ENCODE peak calls at places on chromosomes 2 and 18, in six cellular contexts. Z, L, R, S, H and A are unnamed samples.

GRCh38 chr2:121173112-121173511 is 111.9 kb downstream of the TFCP2L1 start:
- DNase-seq in S (no peak), Z (no peak), L (no peak), R (no peak), H (no peak), A (no peak)

GRCh38 chr2:155972916-155973315 is 359.6 kb downstream of the NR4A2 start:
- DNase-seq in Z (no peak), H (no peak), R (no peak), S (no peak), L (no peak), A (peak; percentile 57)

GRCh38 chr2:8719528-8719927 is 37.7 kb downstream of the ID2 start:
- DNase-seq in S (no peak), H (no peak), L (no peak), R (no peak), Z (no peak), A (no peak)

GRCh38 chr18:13425357-13426095 is 207.0 kb downstream of the LDLRAD4 start:
- DNase-seq in L (peak; percentile 54), Z (no peak), S (no peak), H (no peak), R (no peak), A (no peak)

GRCh38 chr2:30625600-30626208 is 178.7 kb downstream of the LCLAT1 start:
- DNase-seq in L (no peak), Z (no peak), H (no peak), R (no peak), S (no peak), A (no peak)

GRCh38 chr2:156405586-156405985 is 30.6 kb upstream of the GPD2 start:
- DNase-seq in L (no peak), S (no peak), Z (peak; percentile 16), H (peak; percentile 43), R (no peak), A (peak; percentile 94)

GRCh38 chr2:40129725-40130124 is 322.2 kb downstream of the SLC8A1 start:
- DNase-seq in R (no peak), L (no peak), H (no peak), Z (no peak), S (no peak), A (no peak)

GRCh38 chr2:239561448-239562001 is 160.7 kb upstream of the HDAC4 start:
- DNase-seq in R (no peak), H (no peak), L (no peak), S (no peak), Z (no peak), A (no peak)

GRCh38 chr18:2994603-2995432 is 18.1 kb downstream of the LPIN2 start:
- DNase-seq in L (no peak), S (no peak), Z (no peak), H (no peak), R (no peak), A (no peak)

GRCh38 chr2:60641866-60642788 is 88.7 kb upstream of the BCL11A start:
- DNase-seq in L (peak; percentile 36), H (peak; percentile 43), S (no peak), Z (peak; percentile 49), R (peak; percentile 49), A (no peak)

GRCh38 chr2:178298785-178299212 is 104.5 kb downstream of the OSBPL6 start:
- DNase-seq in L (no peak), S (no peak), Z (peak; percentile 48), H (peak; percentile 12), R (no peak), A (no peak)

GRCh38 chr2:127721978-127722355 is 20.7 kb downstream of the SFT2D3 start:
- DNase-seq in L (no peak), S (no peak), H (peak; percentile 29), Z (peak; percentile 41), R (no peak), A (no peak)

GRCh38 chr2:60354713-60355112 is 198.7 kb downstream of the BCL11A start:
- DNase-seq in S (no peak), H (no peak), L (no peak), R (no peak), Z (no peak), A (peak; percentile 78)

GRCh38 chr2:240165638-240166037 is 25.2 kb upstream of the OTOS start:
- DNase-seq in R (no peak), Z (no peak), L (no peak), H (no peak), S (no peak), A (no peak)

GRCh38 chr2:232672581-232672980 is 24.6 kb upstream of the GIGYF2 start:
- DNase-seq in Z (no peak), L (no peak), S (no peak), R (no peak), H (no peak), A (no peak)

GRCh38 chr18:79567481-79568147 is 112.0 kb upstream of the CTDP1 start:
- DNase-seq in H (peak; percentile 84), Z (peak; percentile 98), S (peak; percentile 53), R (peak; percentile 58), L (peak; percentile 81), A (no peak)

GRCh38 chr2:239012228-239012627 is 164.3 kb downstream of the TWIST2 start:
- DNase-seq in L (no peak), S (no peak), Z (no peak), H (no peak), R (no peak), A (no peak)

GRCh38 chr2:95313296-95314265 is 16.4 kb downstream of the KCNIP3 start:
- DNase-seq in R (no peak), Z (no peak), S (no peak), L (no peak), H (no peak), A (peak; percentile 38)

GRCh38 chr2:133039531-133039930 is 369.5 kb upstream of the LYPD1 start:
- DNase-seq in S (no peak), Z (peak; percentile 26), H (no peak), R (no peak), L (no peak), A (no peak)

GRCh38 chr2:57516740-57517340 is 529.8 kb upstream of the VRK2 start:
- DNase-seq in L (no peak), R (peak; percentile 39), Z (peak; percentile 47), H (peak; percentile 60), S (no peak), A (peak; percentile 67)

GRCh38 chr2:168087406-168087805 is 160.0 kb downstream of the STK39 start:
- DNase-seq in L (no peak), Z (no peak), H (no peak), R (no peak), S (no peak), A (no peak)

GRCh38 chr2:240469747-240470146 is 34.3 kb downstream of the GPC1 start:
- DNase-seq in S (no peak), H (no peak), R (no peak), L (no peak), Z (no peak), A (no peak)

GRCh38 chr18:3585656-3586509 is 135.9 kb downstream of the TGIF1 start:
- DNase-seq in R (peak; percentile 71), S (peak; percentile 63), H (peak; percentile 85), L (peak; percentile 89), Z (peak; percentile 78), A (peak; percentile 96)

GRCh38 chr2:124369181-124369580 is 344.1 kb downstream of the CNTNAP5 start:
- DNase-seq in L (no peak), H (no peak), S (no peak), R (no peak), Z (no peak), A (no peak)

GRCh38 chr18:79191956-79192355 is 122.8 kb downstream of the ATP9B start:
- DNase-seq in R (no peak), S (no peak), Z (no peak), L (no peak), H (no peak), A (no peak)

GRCh38 chr2:168434164-168434563 is 21.9 kb upstream of the CERS6 start:
- DNase-seq in S (no peak), R (no peak), L (no peak), H (no peak), Z (no peak), A (no peak)

GRCh38 chr2:217162533-217162932 is 302.7 kb upstream of the TNP1 start:
- DNase-seq in L (no peak), S (no peak), H (peak; percentile 98), R (no peak), Z (peak; percentile 99), A (no peak)

GRCh38 chr2:240107386-240107785 is 28.7 kb downstream of the COPS9 start:
- DNase-seq in R (no peak), H (no peak), S (no peak), Z (no peak), L (no peak), A (no peak)

GRCh38 chr2:892892-893291 is 57.8 kb upstream of the SNTG2 start:
- DNase-seq in S (no peak), L (no peak), H (no peak), R (no peak), Z (no peak), A (no peak)
- H3K14ac ChIP-seq in S (no peak overlapping the region), L (no peak overlapping the region), H (no peak overlapping the region), R (no peak overlapping the region), Z (no peak overlapping the region), A (no peak overlapping the region)

GRCh38 chr2:27494284-27494943 is 586 bp downstream of the FNDC4 start:
- DNase-seq in H (peak; percentile 35), Z (peak; percentile 20), L (peak; percentile 43), R (peak; percentile 29), S (no peak), A (peak; percentile 35)

GRCh38 chr2:27495840-27496356 is 741 bp upstream of the GCKR start:
- DNase-seq in Z (no peak), R (no peak), L (no peak), H (no peak), S (no peak), A (no peak)

GRCh38 chr2:27494944-27495554 is at the start of gene FNDC4:
- DNase-seq in R (peak; percentile 62), L (peak; percentile 58), H (peak; percentile 18), S (no peak), Z (no peak), A (peak; percentile 11)

GRCh38 chr2:27492557-27492956 is 2.4 kb downstream of the FNDC4 start:
- DNase-seq in S (no peak), H (no peak), R (no peak), Z (no peak), L (no peak), A (no peak)

DNA sequence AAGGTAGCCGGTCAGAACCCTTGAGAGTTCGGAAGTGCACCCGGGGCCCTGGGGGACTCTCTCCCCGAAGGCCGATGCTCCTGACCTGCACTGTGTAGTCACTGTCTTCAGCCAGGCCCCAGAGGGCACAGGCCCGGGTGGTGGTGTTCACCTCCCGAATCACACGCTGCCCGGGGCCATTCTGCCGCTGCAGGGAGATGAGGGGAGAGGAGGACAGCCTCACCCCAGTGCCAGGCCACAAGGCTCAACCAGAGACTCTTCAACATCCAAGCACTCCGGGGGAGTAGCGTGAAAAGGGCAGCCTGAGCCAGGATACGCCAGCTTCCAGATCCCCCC is 1.1 kb downstream of the FNDC4 start:
- DNase-seq in S (no peak), Z (no peak), R (no peak), H (no peak), L (no peak), A (no peak)
- H3K14ac ChIP-seq in S (no peak overlapping the region), Z (peak overlapping the region; percentile 60), R (no peak overlapping the region), H (no peak overlapping the region), L (no peak overlapping the region), A (no peak overlapping the region)

GRCh38 chr2:213214209-213214608 is 62.8 kb upstream of the IKZF2 start:
- DNase-seq in S (no peak), R (no peak), L (no peak), Z (no peak), H (no peak), A (no peak)
- H3K14ac ChIP-seq in S (no peak overlapping the region), R (no peak overlapping the region), L (no peak overlapping the region), Z (no peak overlapping the region), H (no peak overlapping the region), A (no peak overlapping the region)

GRCh38 chr2:65782186-65782585 is 349.8 kb upstream of the SPRED2 start:
- DNase-seq in H (no peak), S (no peak), L (no peak), Z (no peak), R (no peak), A (no peak)
- H3K14ac ChIP-seq in H (no peak overlapping the region), S (no peak overlapping the region), L (no peak overlapping the region), Z (no peak overlapping the region), R (no peak overlapping the region), A (no peak overlapping the region)